ENCODE peak calls at places on chromosomes 6 and 20, in five cellular contexts. One of them, this sample, is unnamed.

GRCh38 chr20:62356948-62357667 is 10.0 kb downstream of the LAMA5 start:
- DNase-seq in ovary: peak; percentile 78
- DNase-seq in AG09309: no peak
- DNase-seq in GOT3: no peak
- DNase-seq in stimulated activated naive CD8-positive, alpha-beta T cell treated with anti-CD3 and anti-CD28 coated beads, Interleukin-15, amount 100 ng/mL, for 72 hours: no peak
- DNase-seq in this sample: peak; percentile 61

GRCh38 chr20:62536731-62537401 is 61.1 kb upstream of the GATA5 start:
- DNase-seq in ovary: no peak
- DNase-seq in AG09309: no peak
- DNase-seq in GOT3: no peak
- DNase-seq in stimulated activated naive CD8-positive, alpha-beta T cell treated with anti-CD3 and anti-CD28 coated beads, Interleukin-15, amount 100 ng/mL, for 72 hours: no peak
- DNase-seq in this sample: no peak

GRCh38 chr6:46044876-46045617 is 29.4 kb upstream of the CLIC5 start:
- DNase-seq in ovary: no peak
- DNase-seq in AG09309: peak; percentile 27
- DNase-seq in GOT3: no peak
- DNase-seq in stimulated activated naive CD8-positive, alpha-beta T cell treated with anti-CD3 and anti-CD28 coated beads, Interleukin-15, amount 100 ng/mL, for 72 hours: no peak
- DNase-seq in this sample: peak; percentile 68

GRCh38 chr6:163356324-163356723 is 58.2 kb upstream of the QKI start:
- DNase-seq in ovary: no peak
- DNase-seq in AG09309: peak; percentile 17
- DNase-seq in GOT3: peak; percentile 6
- DNase-seq in stimulated activated naive CD8-positive, alpha-beta T cell treated with anti-CD3 and anti-CD28 coated beads, Interleukin-15, amount 100 ng/mL, for 72 hours: no peak
- DNase-seq in this sample: no peak

GRCh38 chr20:3431109-3431508 is 23.6 kb upstream of the DNAAF9 start:
- DNase-seq in ovary: no peak
- DNase-seq in AG09309: no peak
- DNase-seq in GOT3: no peak
- DNase-seq in stimulated activated naive CD8-positive, alpha-beta T cell treated with anti-CD3 and anti-CD28 coated beads, Interleukin-15, amount 100 ng/mL, for 72 hours: no peak
- DNase-seq in this sample: no peak

GRCh38 chr6:134722429-134722828 is 227.5 kb downstream of the ALDH8A1 start:
- DNase-seq in ovary: no peak
- DNase-seq in AG09309: no peak
- DNase-seq in GOT3: no peak
- DNase-seq in stimulated activated naive CD8-positive, alpha-beta T cell treated with anti-CD3 and anti-CD28 coated beads, Interleukin-15, amount 100 ng/mL, for 72 hours: no peak
- DNase-seq in this sample: no peak

GRCh38 chr6:17349437-17349836 is 44.0 kb upstream of the CAP2 start:
- DNase-seq in ovary: no peak
- DNase-seq in AG09309: no peak
- DNase-seq in GOT3: no peak
- DNase-seq in stimulated activated naive CD8-positive, alpha-beta T cell treated with anti-CD3 and anti-CD28 coated beads, Interleukin-15, amount 100 ng/mL, for 72 hours: no peak
- DNase-seq in this sample: no peak

GRCh38 chr6:26389349-26389799 is 6.5 kb downstream of the BTN2A2 start:
- DNase-seq in ovary: no peak
- DNase-seq in AG09309: no peak
- DNase-seq in GOT3: no peak
- DNase-seq in stimulated activated naive CD8-positive, alpha-beta T cell treated with anti-CD3 and anti-CD28 coated beads, Interleukin-15, amount 100 ng/mL, for 72 hours: no peak
- DNase-seq in this sample: peak; percentile 74

GRCh38 chr6:31209137-31209536 is 38.7 kb upstream of the POU5F1 start:
- DNase-seq in ovary: no peak
- DNase-seq in AG09309: no peak
- DNase-seq in GOT3: no peak
- DNase-seq in stimulated activated naive CD8-positive, alpha-beta T cell treated with anti-CD3 and anti-CD28 coated beads, Interleukin-15, amount 100 ng/mL, for 72 hours: no peak
- DNase-seq in this sample: no peak

GRCh38 chr20:57329608-57330221 is at the start of gene SPO11:
- DNase-seq in ovary: no peak
- DNase-seq in AG09309: no peak
- DNase-seq in GOT3: no peak
- DNase-seq in stimulated activated naive CD8-positive, alpha-beta T cell treated with anti-CD3 and anti-CD28 coated beads, Interleukin-15, amount 100 ng/mL, for 72 hours: no peak
- DNase-seq in this sample: no peak

GRCh38 chr6:5723905-5724691 is 282.6 kb downstream of the NRN1 start:
- DNase-seq in ovary: no peak
- DNase-seq in AG09309: no peak
- DNase-seq in GOT3: no peak
- DNase-seq in stimulated activated naive CD8-positive, alpha-beta T cell treated with anti-CD3 and anti-CD28 coated beads, Interleukin-15, amount 100 ng/mL, for 72 hours: no peak
- DNase-seq in this sample: no peak

This sample was measured in OCI-M1.